ENCODE peak calls at places on chromosomes 2 and 18, in four cellular contexts. F, O, Q and U are unnamed samples.

GRCh38 chr18:62334110-62334509 is 9.0 kb downstream of the TNFRSF11A start:
- DNase-seq in F (no peak), O (no peak), Q (no peak), U (no peak)

GRCh38 chr2:215973954-215974699 is 39.2 kb downstream of the MREG start:
- DNase-seq in F (no peak), O (no peak), Q (no peak), U (no peak)

GRCh38 chr2:122329266-122329665 is 573.8 kb downstream of the TSN start:
- DNase-seq in F (no peak), O (no peak), Q (no peak), U (no peak)

GRCh38 chr2:224449212-224450147 is 47.6 kb upstream of the FAM124B start:
- DNase-seq in F (peak), O (no peak), Q (peak), U (peak)

GRCh38 chr2:218985325-218986091 is 524 bp upstream of the FEV start:
- DNase-seq in F (peak), O (peak), Q (no peak), U (no peak)

GRCh38 chr2:146131785-146132184 is 1611.9 kb upstream of the ZEB2 start:
- DNase-seq in F (no peak), O (no peak), Q (no peak), U (no peak)

GRCh38 chr2:132668986-132669853 is 785 bp downstream of the LYPD1 start:
- DNase-seq in F (peak), O (no peak), Q (no peak), U (no peak)

GRCh38 chr2:102258025-102258385 is 53.4 kb upstream of the IL1RL1 start:
- DNase-seq in F (no peak), O (no peak), Q (no peak), U (no peak)

GRCh38 chr2:237073552-237073951 is 12.1 kb upstream of the COPS8 start:
- DNase-seq in F (no peak), O (no peak), Q (no peak), U (no peak)

GRCh38 chr2:26757873-26758789 is 6.0 kb upstream of the SLC35F6 start:
- DNase-seq in F (peak), O (no peak), Q (peak), U (peak)

GRCh38 chr18:5294113-5294617 is 1.4 kb downstream of the ZBTB14 start:
- DNase-seq in F (peak), O (no peak), Q (no peak), U (no peak)

GRCh38 chr2:216082805-216083204 is 1.1 kb downstream of the TMEM169 start:
- DNase-seq in F (peak), O (no peak), Q (peak), U (no peak)

GRCh38 chr2:201797175-201797840 is 9.0 kb upstream of the CDK15 start:
- DNase-seq in F (no peak), O (no peak), Q (no peak), U (no peak)

GRCh38 chr18:34576622-34577021 is 133.5 kb upstream of the DTNA start:
- DNase-seq in F (no peak), O (no peak), Q (no peak), U (no peak)

GRCh38 chr2:106759962-106760361 is 126.0 kb downstream of the ST6GAL2 start:
- DNase-seq in F (no peak), O (no peak), Q (no peak), U (no peak)

GRCh38 chr2:203678971-203679370 is 27.5 kb upstream of the CD28 start:
- DNase-seq in F (no peak), O (no peak), Q (no peak), U (no peak)

GRCh38 chr2:42901076-42901645 is 108.8 kb upstream of the HAAO start:
- DNase-seq in F (no peak), O (no peak), Q (no peak), U (no peak)

GRCh38 chr2:173451137-173451536 is 96.5 kb downstream of the CDCA7 start:
- DNase-seq in F (no peak), O (no peak), Q (no peak), U (no peak)

GRCh38 chr2:18123211-18123570 is 244.7 kb downstream of the KCNS3 start:
- DNase-seq in F (peak), O (no peak), Q (no peak), U (no peak)

GRCh38 chr18:68865503-68865902 is 67.6 kb downstream of the CCDC102B start:
- DNase-seq in F (no peak), O (no peak), Q (no peak), U (no peak)

GRCh38 chr2:25228848-25229674 is 60.7 kb upstream of the POMC start:
- DNase-seq in F (peak), O (peak), Q (peak), U (peak)

GRCh38 chr2:64359176-64359891 is 94.6 kb upstream of the LGALSL start:
- DNase-seq in F (no peak), O (no peak), Q (no peak), U (no peak)

GRCh38 chr2:19048593-19049264 is 309.7 kb downstream of the OSR1 start:
- DNase-seq in F (no peak), O (no peak), Q (peak), U (no peak)

GRCh38 chr2:84319566-84319965 is 139.5 kb downstream of the SUCLG1 start:
- DNase-seq in F (peak), O (no peak), Q (no peak), U (no peak)

GRCh38 chr2:85846411-85846810 is 42.4 kb downstream of the ST3GAL5 start:
- DNase-seq in F (no peak), O (no peak), Q (no peak), U (no peak)

GRCh38 chr2:110770696-110771425 is 38.5 kb downstream of the ACOXL start:
- DNase-seq in F (peak), O (no peak), Q (no peak), U (no peak)

GRCh38 chr18:8609711-8610441 is 639 bp downstream of the RAB12 start:
- DNase-seq in F (peak), O (no peak), Q (no peak), U (no peak)

GRCh38 chr2:140586379-140586778 is 1544.4 kb downstream of the LRP1B start:
- DNase-seq in F (peak), O (no peak), Q (peak), U (peak)

GRCh38 chr18:49074505-49074904 is 123.7 kb upstream of the SMAD7 start:
- DNase-seq in F (no peak), O (no peak), Q (no peak), U (no peak)

GRCh38 chr18:49073431-49073830 is 122.7 kb upstream of the SMAD7 start:
- DNase-seq in F (no peak), O (no peak), Q (no peak), U (no peak)

GRCh38 chr18:49072524-49072934 is 121.8 kb upstream of the SMAD7 start:
- DNase-seq in F (peak), O (peak), Q (peak), U (no peak)

GRCh38 chr18:49071776-49072175 is 121.0 kb upstream of the SMAD7 start:
- DNase-seq in F (peak), O (no peak), Q (no peak), U (no peak)

GRCh38 chr18:49072940-49073339 is 122.2 kb upstream of the SMAD7 start:
- DNase-seq in F (no peak), O (no peak), Q (no peak), U (no peak)
- TF ChIP-seq ELF1 in F (no peak), O (no peak), Q (no peak), U (no peak)

DNA sequence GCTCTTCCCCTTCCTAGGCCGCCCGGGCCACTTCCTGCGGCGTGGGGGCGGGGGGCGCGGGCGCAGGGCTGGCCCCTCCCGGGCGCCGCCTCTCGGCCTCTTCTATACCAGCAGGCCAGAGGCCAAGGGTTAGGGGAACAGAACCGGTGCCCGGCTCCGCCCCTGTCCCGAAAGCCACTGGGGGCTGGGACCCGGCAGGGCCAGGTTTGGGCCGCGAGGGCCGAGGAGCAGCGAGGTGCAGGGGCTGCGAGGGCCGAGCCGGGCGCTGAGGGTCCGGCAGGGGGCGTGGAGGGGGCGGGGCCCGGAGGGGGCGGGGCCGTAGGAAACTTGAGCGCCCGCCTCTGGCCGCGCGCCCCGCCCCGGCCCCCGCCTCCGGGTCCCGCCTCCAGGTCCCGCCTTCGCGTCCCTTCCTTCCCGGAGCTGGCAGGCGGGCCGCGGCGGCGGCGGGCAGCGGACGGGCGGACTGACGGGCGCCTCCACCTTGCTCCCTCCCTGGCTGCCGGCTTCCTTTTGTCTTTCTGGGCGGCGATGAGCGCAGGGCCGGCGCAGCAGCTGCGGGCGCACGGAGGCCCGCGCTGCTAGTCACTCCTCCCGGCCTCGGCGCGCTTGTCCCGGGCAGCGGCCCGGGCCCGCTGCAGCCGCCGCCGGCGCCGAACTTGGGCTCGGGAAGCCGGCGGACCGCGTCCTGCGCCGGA is at the start of gene HPCAL1:
- DNase-seq in F (peak), O (peak), Q (peak), U (peak)
- H2AFZ ChIP-seq in F (peak), O (peak), Q (no peak), U (no peak)

GRCh38 chr2:2326653-2327052 is 4.4 kb downstream of the MYT1L start:
- DNase-seq in F (no peak), O (no peak), Q (no peak), U (no peak)
- TF ChIP-seq ZBTB33 in F (no peak), O (no peak), Q (no peak), U (no peak)

DNA sequence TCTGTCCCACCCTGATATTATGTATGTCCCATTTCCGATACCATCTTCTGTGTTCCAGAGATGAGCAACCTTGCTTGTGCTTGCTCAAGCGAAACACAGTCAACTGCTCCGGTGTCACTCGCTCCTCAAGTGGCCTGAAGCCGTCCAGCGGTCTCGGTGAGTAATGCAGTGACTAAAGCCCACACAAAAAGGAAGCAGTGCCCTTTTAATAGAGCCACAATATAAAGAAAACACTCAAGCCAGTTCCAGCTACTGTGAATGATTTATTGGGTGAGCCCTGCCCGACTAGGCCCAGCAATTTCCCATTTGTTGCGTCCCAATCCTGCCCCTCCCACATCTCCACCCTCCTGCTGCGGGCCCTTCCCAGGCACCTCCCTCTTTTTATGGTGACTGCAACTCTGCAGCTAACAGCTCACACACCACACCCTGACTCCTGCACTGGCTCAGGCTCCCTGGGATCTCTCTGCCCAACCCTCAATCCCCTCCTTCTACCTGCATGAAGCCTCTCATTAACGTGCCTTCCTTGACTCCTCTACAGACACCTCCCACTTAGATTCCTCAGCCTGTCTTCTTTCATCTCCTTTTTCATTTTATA is 44.2 kb upstream of the DSC1 start:
- DNase-seq in F (peak), O (peak), Q (peak), U (peak)
- TF ChIP-seq ELF1 in F (no peak), O (no peak), Q (no peak), U (no peak)

DNA sequence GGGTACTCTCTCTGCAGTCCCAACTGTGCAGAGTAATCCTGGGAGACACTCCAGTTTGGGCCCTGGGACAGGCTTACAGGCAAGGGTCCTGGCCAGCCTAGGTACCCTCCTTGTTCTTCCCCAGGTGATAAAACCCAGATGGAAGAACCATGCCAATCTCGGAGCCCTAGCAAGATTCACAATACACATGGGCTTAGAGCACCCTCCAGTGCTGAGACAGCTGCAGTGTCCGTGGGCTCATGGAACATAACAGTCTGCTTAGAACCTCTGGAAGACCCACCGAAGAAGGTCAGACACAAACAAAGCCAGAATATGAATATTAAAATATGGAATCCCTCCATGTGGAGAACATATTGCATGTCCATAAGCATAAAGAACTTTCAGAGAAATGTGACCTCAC is 568.1 kb downstream of the KCNJ3 start:
- DNase-seq in F (no peak), O (no peak), Q (no peak), U (no peak)
- H2AFZ ChIP-seq in F (no peak), O (no peak), Q (no peak), U (no peak)

DNA sequence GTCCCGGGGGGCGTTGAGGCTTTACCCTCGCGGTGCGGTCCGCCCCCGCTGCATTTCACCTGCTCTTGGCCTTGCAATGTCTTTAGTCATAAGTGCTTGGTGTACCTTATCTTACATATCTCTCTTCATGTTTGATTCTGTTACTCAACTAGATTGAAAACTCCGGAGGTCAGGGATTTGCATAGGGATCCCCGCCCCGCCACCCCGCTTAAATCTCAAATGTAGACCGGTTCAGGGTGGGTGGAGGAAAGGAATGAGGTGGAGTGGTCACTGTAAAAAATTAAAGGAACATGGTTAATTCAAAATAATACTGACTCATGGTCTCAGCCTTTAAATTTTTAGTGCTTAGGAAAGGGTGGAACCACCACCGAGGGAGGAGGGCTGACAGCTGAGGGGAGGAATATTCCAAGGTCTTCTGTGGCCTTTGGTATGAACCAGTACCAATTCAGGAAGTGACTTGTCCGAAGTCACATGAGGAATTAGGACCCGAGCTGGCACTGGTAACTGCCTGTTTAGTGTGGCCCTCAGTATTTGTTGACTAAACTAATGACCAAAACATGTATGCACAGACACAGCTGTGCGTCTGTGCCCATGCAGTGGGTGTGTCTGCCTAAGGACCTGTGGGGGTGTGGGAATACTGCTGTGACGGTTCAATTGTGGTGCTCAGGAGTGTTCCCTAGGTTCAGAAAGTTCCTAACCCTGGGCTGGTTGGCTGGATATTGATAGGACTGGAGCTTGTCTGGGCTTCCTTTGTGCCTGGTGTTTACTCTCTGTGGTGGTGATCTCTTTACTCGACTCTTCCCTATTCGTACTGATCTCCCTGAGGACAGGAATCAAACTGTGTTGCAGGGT is 1.0 kb downstream of the PLEKHB2 start:
- DNase-seq in F (peak), O (peak), Q (peak), U (no peak)
- TF ChIP-seq ZBTB33 in F (no peak), O (no peak), Q (no peak), U (no peak)